ENCODE peak calls at places on chromosomes 3 and 15, in nine cellular contexts. One of them, this sample, is unnamed.
A peak's percentile ranks its signal among the peaks of the same experiment; 100 is the strongest.

GRCh38 chr3:134008630-134009156 is 21.0 kb downstream of the SLCO2A1 start:
- DNase-seq in fibroblast of lung: peak; percentile 99
- DNase-seq in GM23338: no peak
- DNase-seq in CD4-positive, alpha-beta T cell: no peak
- DNase-seq in psoas muscle: no peak
- DNase-seq in tibial artery: no peak
- DNase-seq in IMR-90: peak; percentile 84
- DNase-seq in sigmoid colon: peak; percentile 10
- DNase-seq in lower lobe of right lung: no peak
- DNase-seq in this sample: no peak

GRCh38 chr15:96521386-96521785 is 190.9 kb downstream of the NR2F2 start:
- DNase-seq in fibroblast of lung: no peak
- DNase-seq in GM23338: no peak
- DNase-seq in CD4-positive, alpha-beta T cell: no peak
- DNase-seq in psoas muscle: no peak
- DNase-seq in tibial artery: no peak
- DNase-seq in IMR-90: no peak
- DNase-seq in sigmoid colon: no peak
- DNase-seq in lower lobe of right lung: no peak
- DNase-seq in this sample: no peak

GRCh38 chr15:71677766-71678165 is 132.6 kb upstream of the NR2E3 start:
- DNase-seq in fibroblast of lung: no peak
- DNase-seq in GM23338: no peak
- DNase-seq in CD4-positive, alpha-beta T cell: no peak
- DNase-seq in psoas muscle: no peak
- DNase-seq in tibial artery: no peak
- DNase-seq in IMR-90: no peak
- DNase-seq in sigmoid colon: no peak
- DNase-seq in lower lobe of right lung: no peak
- DNase-seq in this sample: no peak

GRCh38 chr15:43067717-43068461 is 37.9 kb downstream of the UBR1 start:
- DNase-seq in fibroblast of lung: peak; percentile 85
- DNase-seq in GM23338: peak; percentile 32
- DNase-seq in CD4-positive, alpha-beta T cell: no peak
- DNase-seq in psoas muscle: no peak
- DNase-seq in tibial artery: no peak
- DNase-seq in IMR-90: peak; percentile 52
- DNase-seq in sigmoid colon: no peak
- DNase-seq in lower lobe of right lung: no peak
- DNase-seq in this sample: no peak

GRCh38 chr3:143677420-143677819 is 170.8 kb downstream of the SLC9A9 start:
- DNase-seq in fibroblast of lung: no peak
- DNase-seq in GM23338: no peak
- DNase-seq in CD4-positive, alpha-beta T cell: no peak
- DNase-seq in psoas muscle: no peak
- DNase-seq in tibial artery: no peak
- DNase-seq in IMR-90: no peak
- DNase-seq in sigmoid colon: no peak
- DNase-seq in lower lobe of right lung: no peak
- DNase-seq in this sample: no peak

GRCh38 chr3:98778852-98779379 is 15.8 kb downstream of the ST3GAL6 start:
- DNase-seq in fibroblast of lung: peak; percentile 98
- DNase-seq in GM23338: no peak
- DNase-seq in CD4-positive, alpha-beta T cell: no peak
- DNase-seq in psoas muscle: no peak
- DNase-seq in tibial artery: no peak
- DNase-seq in IMR-90: peak; percentile 95
- DNase-seq in sigmoid colon: no peak
- DNase-seq in lower lobe of right lung: no peak
- DNase-seq in this sample: no peak

GRCh38 chr3:189167027-189167766 is 4.6 kb upstream of the TPRG1 start:
- DNase-seq in fibroblast of lung: no peak
- DNase-seq in GM23338: peak; percentile 3
- DNase-seq in CD4-positive, alpha-beta T cell: no peak
- DNase-seq in psoas muscle: no peak
- DNase-seq in tibial artery: no peak
- DNase-seq in IMR-90: no peak
- DNase-seq in sigmoid colon: no peak
- DNase-seq in lower lobe of right lung: peak; percentile 77
- DNase-seq in this sample: no peak

GRCh38 chr3:36868614-36869436 is 76.0 kb downstream of the TRANK1 start:
- DNase-seq in fibroblast of lung: peak; percentile 34
- DNase-seq in GM23338: peak; percentile 90
- DNase-seq in CD4-positive, alpha-beta T cell: peak; percentile 31
- DNase-seq in psoas muscle: no peak
- DNase-seq in tibial artery: peak; percentile 55
- DNase-seq in IMR-90: peak; percentile 63
- DNase-seq in sigmoid colon: no peak
- DNase-seq in lower lobe of right lung: no peak
- DNase-seq in this sample: no peak

GRCh38 chr3:108222813-108223307 is 636 bp upstream of the IFT57 start:
- DNase-seq in fibroblast of lung: peak; percentile 12
- DNase-seq in GM23338: peak; percentile 6
- DNase-seq in CD4-positive, alpha-beta T cell: no peak
- DNase-seq in psoas muscle: no peak
- DNase-seq in tibial artery: no peak
- DNase-seq in IMR-90: peak; percentile 18
- DNase-seq in sigmoid colon: no peak
- DNase-seq in lower lobe of right lung: no peak
- DNase-seq in this sample: no peak

GRCh38 chr3:30855390-30855789 is 39.1 kb downstream of the GADL1 start:
- DNase-seq in fibroblast of lung: peak; percentile 55
- DNase-seq in GM23338: no peak
- DNase-seq in CD4-positive, alpha-beta T cell: no peak
- DNase-seq in psoas muscle: no peak
- DNase-seq in tibial artery: no peak
- DNase-seq in IMR-90: no peak
- DNase-seq in sigmoid colon: no peak
- DNase-seq in lower lobe of right lung: no peak
- DNase-seq in this sample: no peak

GRCh38 chr3:78871048-78871447 is 896.8 kb downstream of the ROBO1 start:
- DNase-seq in fibroblast of lung: peak; percentile 65
- DNase-seq in GM23338: no peak
- DNase-seq in CD4-positive, alpha-beta T cell: no peak
- DNase-seq in psoas muscle: no peak
- DNase-seq in tibial artery: no peak
- DNase-seq in IMR-90: peak; percentile 26
- DNase-seq in sigmoid colon: no peak
- DNase-seq in lower lobe of right lung: no peak
- DNase-seq in this sample: no peak

GRCh38 chr3:141413387-141414140 is 45.3 kb downstream of the ZBTB38 start:
- DNase-seq in fibroblast of lung: peak; percentile 47
- DNase-seq in GM23338: no peak
- DNase-seq in CD4-positive, alpha-beta T cell: no peak
- DNase-seq in psoas muscle: no peak
- DNase-seq in tibial artery: no peak
- DNase-seq in IMR-90: peak; percentile 50
- DNase-seq in sigmoid colon: no peak
- DNase-seq in lower lobe of right lung: no peak
- DNase-seq in this sample: no peak

GRCh38 chr3:88142094-88142624 is 7.6 kb upstream of the C3orf38 start:
- DNase-seq in fibroblast of lung: peak; percentile 49
- DNase-seq in GM23338: no peak
- DNase-seq in CD4-positive, alpha-beta T cell: no peak
- DNase-seq in psoas muscle: no peak
- DNase-seq in tibial artery: no peak
- DNase-seq in IMR-90: peak; percentile 73
- DNase-seq in sigmoid colon: no peak
- DNase-seq in lower lobe of right lung: no peak
- DNase-seq in this sample: no peak

GRCh38 chr3:39209329-39209970 is 17.1 kb upstream of the XIRP1 start:
- DNase-seq in fibroblast of lung: no peak
- DNase-seq in GM23338: no peak
- DNase-seq in CD4-positive, alpha-beta T cell: no peak
- DNase-seq in psoas muscle: no peak
- DNase-seq in tibial artery: no peak
- DNase-seq in IMR-90: no peak
- DNase-seq in sigmoid colon: no peak
- DNase-seq in lower lobe of right lung: no peak
- DNase-seq in this sample: no peak

GRCh38 chr3:70501596-70501995 is 189.2 kb upstream of the MDFIC2 start:
- DNase-seq in fibroblast of lung: no peak
- DNase-seq in GM23338: no peak
- DNase-seq in CD4-positive, alpha-beta T cell: no peak
- DNase-seq in psoas muscle: no peak
- DNase-seq in tibial artery: no peak
- DNase-seq in IMR-90: no peak
- DNase-seq in sigmoid colon: no peak
- DNase-seq in lower lobe of right lung: no peak
- DNase-seq in this sample: no peak

GRCh38 chr3:123311201-123311600 is 109.5 kb downstream of the SEC22A start:
- DNase-seq in fibroblast of lung: no peak
- DNase-seq in GM23338: no peak
- DNase-seq in CD4-positive, alpha-beta T cell: no peak
- DNase-seq in psoas muscle: no peak
- DNase-seq in tibial artery: no peak
- DNase-seq in IMR-90: no peak
- DNase-seq in sigmoid colon: no peak
- DNase-seq in lower lobe of right lung: peak; percentile 2
- DNase-seq in this sample: no peak

DNA sequence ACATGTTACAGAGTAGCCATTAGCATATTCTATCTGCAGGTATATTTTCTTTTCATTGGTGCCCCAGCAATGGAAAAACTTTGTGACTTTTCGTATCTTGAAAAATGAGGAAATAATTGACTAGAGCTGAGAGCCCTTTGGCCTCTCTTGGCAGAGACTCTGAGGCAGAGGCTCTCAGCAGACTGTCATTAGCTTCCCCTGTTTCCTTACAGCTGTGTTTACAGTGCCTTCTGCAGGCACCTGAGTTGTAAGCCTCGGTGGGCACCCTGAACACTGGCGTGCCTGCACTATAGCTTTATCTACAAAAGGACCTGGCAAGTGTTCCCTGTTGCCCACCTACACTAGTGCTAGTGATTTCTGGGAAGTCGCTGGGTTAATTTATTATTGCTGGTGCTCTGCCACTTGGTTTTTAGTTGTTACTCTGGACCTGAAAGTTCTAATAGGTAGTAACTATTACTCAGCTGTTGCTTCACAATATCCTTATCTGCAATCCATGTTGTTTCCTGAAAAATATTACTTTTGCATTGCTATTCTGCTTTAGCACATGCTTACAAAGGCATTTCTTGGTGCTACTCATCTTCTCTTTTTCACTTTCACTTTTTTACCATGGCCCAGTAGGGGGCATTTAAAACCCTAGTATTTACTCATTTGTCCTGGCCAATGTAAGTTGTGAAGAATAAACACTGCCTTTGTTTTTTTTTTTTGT is 7.8 kb upstream of the GPR171 start:
- DNase-seq in fibroblast of lung: no peak
- DNase-seq in GM23338: peak; percentile 31
- DNase-seq in CD4-positive, alpha-beta T cell: no peak
- DNase-seq in psoas muscle: no peak
- DNase-seq in tibial artery: no peak
- DNase-seq in IMR-90: no peak
- DNase-seq in sigmoid colon: no peak
- DNase-seq in lower lobe of right lung: no peak
- DNase-seq in this sample: no peak
- TF ChIP-seq CTCF in fibroblast of lung: no peak
- TF ChIP-seq CTCF in GM23338: peak; percentile 9
- TF ChIP-seq CTCF in CD4-positive, alpha-beta T cell: no peak
- TF ChIP-seq CTCF in psoas muscle: no peak
- TF ChIP-seq CTCF in tibial artery: no peak
- TF ChIP-seq CTCF in IMR-90: no peak
- TF ChIP-seq CTCF in sigmoid colon: no peak
- TF ChIP-seq CTCF in lower lobe of right lung: no peak
- TF ChIP-seq CTCF in this sample: peak; percentile 1

DNA sequence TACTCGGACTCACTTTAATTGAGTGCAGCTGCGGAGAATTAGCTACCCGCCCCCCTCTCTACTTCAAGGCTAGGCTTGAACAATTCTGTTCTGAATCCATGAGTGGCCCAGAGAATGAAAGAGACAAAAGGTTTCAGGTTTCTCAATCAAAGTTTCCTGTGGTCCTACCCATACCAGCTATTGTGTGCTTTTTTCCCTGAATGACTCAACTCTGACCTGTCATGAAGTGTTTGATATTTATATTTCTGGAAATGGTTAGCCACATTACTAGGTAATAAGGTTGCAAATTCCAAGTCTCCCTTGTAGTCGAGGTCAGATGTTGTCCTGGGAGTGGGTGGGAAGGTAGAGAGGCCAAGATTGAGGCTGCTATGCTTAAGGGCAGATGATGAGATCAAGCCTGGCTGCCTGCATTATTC is 392.6 kb upstream of the TBL1XR1 start:
- DNase-seq in fibroblast of lung: peak; percentile 100
- DNase-seq in GM23338: peak; percentile 17
- DNase-seq in CD4-positive, alpha-beta T cell: no peak
- DNase-seq in psoas muscle: no peak
- DNase-seq in tibial artery: no peak
- DNase-seq in IMR-90: peak; percentile 93
- DNase-seq in sigmoid colon: no peak
- DNase-seq in lower lobe of right lung: no peak
- DNase-seq in this sample: no peak
- H3K27ac ChIP-seq in fibroblast of lung: no peak overlapping the region
- H3K27ac ChIP-seq in GM23338: no peak overlapping the region
- H3K27ac ChIP-seq in CD4-positive, alpha-beta T cell: no peak overlapping the region
- H3K27ac ChIP-seq in psoas muscle: no peak overlapping the region
- H3K27ac ChIP-seq in tibial artery: no peak overlapping the region
- H3K27ac ChIP-seq in IMR-90: no peak overlapping the region
- H3K27ac ChIP-seq in sigmoid colon: no peak overlapping the region
- H3K27ac ChIP-seq in lower lobe of right lung: no peak overlapping the region
- H3K27ac ChIP-seq in this sample: no peak overlapping the region

DNA sequence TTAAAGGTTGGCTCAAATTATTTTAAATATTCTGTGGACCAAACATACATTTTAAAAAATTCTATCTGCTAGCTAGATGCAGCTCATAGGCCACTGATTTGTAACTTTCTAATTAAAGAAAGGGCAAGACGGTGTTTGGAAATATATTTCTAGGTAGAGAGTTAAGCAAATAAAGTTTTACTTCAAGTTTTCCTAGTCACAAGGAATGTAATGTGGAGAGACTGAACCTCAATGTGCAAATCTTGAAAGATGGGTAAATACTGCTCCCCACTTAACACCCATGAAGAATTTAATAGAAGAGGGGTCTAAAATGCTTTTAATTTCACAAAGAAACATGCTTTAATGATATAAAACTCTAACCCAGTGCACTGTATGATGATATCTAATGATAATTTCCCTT is 175.2 kb downstream of the TIGIT start:
- DNase-seq in fibroblast of lung: no peak
- DNase-seq in GM23338: no peak
- DNase-seq in CD4-positive, alpha-beta T cell: no peak
- DNase-seq in psoas muscle: no peak
- DNase-seq in tibial artery: no peak
- DNase-seq in IMR-90: no peak
- DNase-seq in sigmoid colon: no peak
- DNase-seq in lower lobe of right lung: no peak
- DNase-seq in this sample: no peak
- TF ChIP-seq CTCF in fibroblast of lung: no peak
- TF ChIP-seq CTCF in GM23338: no peak
- TF ChIP-seq CTCF in CD4-positive, alpha-beta T cell: no peak
- TF ChIP-seq CTCF in psoas muscle: no peak
- TF ChIP-seq CTCF in tibial artery: no peak
- TF ChIP-seq CTCF in IMR-90: no peak
- TF ChIP-seq CTCF in sigmoid colon: no peak
- TF ChIP-seq CTCF in lower lobe of right lung: no peak
- TF ChIP-seq CTCF in this sample: no peak

DNA sequence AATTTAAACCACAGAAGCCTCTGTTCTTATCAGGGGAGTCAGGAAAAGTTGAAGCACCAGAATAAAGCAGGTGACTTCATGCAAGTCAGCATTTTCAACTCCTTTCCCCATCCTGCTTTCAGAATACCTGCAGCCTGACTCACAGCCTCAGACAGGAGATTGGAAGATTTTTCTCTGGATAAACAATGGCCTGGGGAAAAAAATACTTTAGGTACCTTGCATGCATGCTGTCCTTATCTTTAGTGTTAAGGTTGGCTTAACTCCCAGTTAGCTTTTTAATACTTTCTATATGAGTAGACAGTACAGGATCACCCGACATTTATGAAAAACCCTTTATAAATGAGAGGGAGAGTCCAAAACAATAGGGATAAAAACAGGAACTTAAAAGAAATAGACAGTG is 53.6 kb downstream of the PAK2 start:
- DNase-seq in fibroblast of lung: peak; percentile 99
- DNase-seq in GM23338: peak; percentile 24
- DNase-seq in CD4-positive, alpha-beta T cell: no peak
- DNase-seq in psoas muscle: no peak
- DNase-seq in tibial artery: no peak
- DNase-seq in IMR-90: peak; percentile 97
- DNase-seq in sigmoid colon: no peak
- DNase-seq in lower lobe of right lung: no peak
- DNase-seq in this sample: no peak
- H3K27ac ChIP-seq in fibroblast of lung: no peak overlapping the region
- H3K27ac ChIP-seq in GM23338: no peak overlapping the region
- H3K27ac ChIP-seq in CD4-positive, alpha-beta T cell: no peak overlapping the region
- H3K27ac ChIP-seq in psoas muscle: peak overlapping the region; percentile 37
- H3K27ac ChIP-seq in tibial artery: no peak overlapping the region
- H3K27ac ChIP-seq in IMR-90: no peak overlapping the region
- H3K27ac ChIP-seq in sigmoid colon: no peak overlapping the region
- H3K27ac ChIP-seq in lower lobe of right lung: no peak overlapping the region
- H3K27ac ChIP-seq in this sample: no peak overlapping the region